ENCODE peak calls at places on chromosome 12, in seven cellular contexts. H is uterus, Z is foreskin fibroblast, P is cardiac fibroblast, F is NB4, M is brain microvascular endothelial cell, J is choroid plexus epithelial cell. A is an unnamed sample.

GRCh38 chr12:119115296-119115905 is 63.3 kb upstream of the HSPB8 start:
- DNase-seq in H (peak; percentile 15), Z (peak; percentile 7), P (peak; percentile 62), F (peak; percentile 62), M (peak; percentile 47), J (peak; percentile 27), A (peak; percentile 20)

GRCh38 chr12:58916891-58917570 is 3.3 kb downstream of the LRIG3 start:
- DNase-seq in H (no peak), Z (peak; percentile 78), P (peak; percentile 76), F (no peak), M (peak; percentile 60), J (peak; percentile 86), A (peak; percentile 78)

GRCh38 chr12:97229036-97229435 is 233.6 kb upstream of the RMST start:
- DNase-seq in H (no peak), Z (no peak), P (no peak), F (no peak), M (no peak), J (no peak), A (no peak)

GRCh38 chr12:44509471-44509870 is 366.6 kb downstream of the NELL2 start:
- DNase-seq in H (no peak), Z (no peak), P (no peak), F (no peak), M (peak; percentile 1), J (no peak), A (no peak)

GRCh38 chr12:49358548-49359141 is 8.6 kb upstream of the SPATS2 start:
- DNase-seq in H (no peak), Z (peak; percentile 78), P (peak; percentile 84), F (peak; percentile 85), M (peak; percentile 59), J (peak; percentile 84), A (peak; percentile 73)

GRCh38 chr12:120314220-120314619 is 12.1 kb downstream of the SIRT4 start:
- DNase-seq in H (no peak), Z (no peak), P (peak; percentile 10), F (peak; percentile 45), M (peak; percentile 7), J (peak; percentile 5), A (no peak)

GRCh38 chr12:76124456-76124855 is 40.0 kb upstream of the NAP1L1 start:
- DNase-seq in H (no peak), Z (no peak), P (peak; percentile 25), F (no peak), M (peak; percentile 28), J (no peak), A (no peak)

GRCh38 chr12:109069307-109070231 is 17.2 kb downstream of the USP30 start:
- DNase-seq in H (no peak), Z (no peak), P (no peak), F (peak; percentile 30), M (no peak), J (no peak), A (no peak)

GRCh38 chr12:97567619-97568110 is 105.1 kb downstream of the RMST start:
- DNase-seq in H (no peak), Z (no peak), P (no peak), F (no peak), M (no peak), J (no peak), A (no peak)

GRCh38 chr12:120903382-120903817 is 758 bp downstream of the SPPL3 start:
- DNase-seq in H (peak; percentile 38), Z (peak; percentile 70), P (peak; percentile 23), F (peak; percentile 77), M (peak; percentile 9), J (peak; percentile 16), A (peak; percentile 9)

GRCh38 chr12:116559330-116560080 is at the start of gene MAP1LC3B2:
- DNase-seq in H (no peak), Z (peak; percentile 54), P (peak; percentile 86), F (peak; percentile 100), M (peak; percentile 65), J (peak; percentile 83), A (peak; percentile 84)
- H3K4me3 ChIP-seq in H (no peak within 1 kb of the TSS), Z (no peak within 1 kb of the TSS), P (no peak within 1 kb of the TSS), F (peak within 1 kb of the TSS; percentile 63), M (no peak within 1 kb of the TSS), J (no peak within 1 kb of the TSS), A (no peak within 1 kb of the TSS)

DNA sequence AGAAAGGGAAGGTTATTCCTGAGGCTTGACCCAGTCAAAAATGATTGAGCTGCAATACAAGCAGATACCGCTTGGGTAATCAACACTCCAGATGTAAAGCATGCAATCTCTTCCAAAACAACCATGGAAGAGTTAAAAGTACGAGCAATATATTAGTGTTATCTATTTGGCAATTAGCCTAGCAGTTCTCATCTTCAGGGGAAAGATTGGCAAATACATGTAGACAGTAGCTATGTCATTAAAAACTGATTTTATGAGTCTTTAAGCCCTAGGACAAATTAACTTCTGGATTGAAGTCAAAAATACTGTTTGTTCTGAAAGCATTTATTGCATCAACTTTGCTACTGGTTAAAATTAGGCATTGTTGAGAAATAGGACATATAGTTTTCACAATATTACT is 9.3 kb upstream of the GYS2 start:
- DNase-seq in H (no peak), Z (no peak), P (peak; percentile 27), F (peak; percentile 34), M (no peak), J (peak; percentile 25), A (no peak)
- TF ChIP-seq CTCF in H (no peak), Z (no peak), P (peak; percentile 12), F (no peak), M (no peak), J (peak; percentile 20), A (no peak)

GRCh38 chr12:87586158-87586557 is 443.0 kb downstream of the C12orf50 start:
- DNase-seq in H (no peak), Z (no peak), P (no peak), F (no peak), M (no peak), J (no peak), A (no peak)
- H3K4me3 ChIP-seq in H (no peak overlapping the region), Z (no peak overlapping the region), P (no peak overlapping the region), F (no peak overlapping the region), M (no peak overlapping the region), J (no peak overlapping the region), A (no peak overlapping the region)

GRCh38 chr12:2412305-2412643 is 359.5 kb downstream of the CACNA1C start:
- DNase-seq in H (no peak), Z (no peak), P (no peak), F (no peak), M (no peak), J (no peak), A (no peak)
- TF ChIP-seq CTCF in H (no peak), Z (no peak), P (no peak), F (no peak), M (no peak), J (no peak), A (no peak)

DNA sequence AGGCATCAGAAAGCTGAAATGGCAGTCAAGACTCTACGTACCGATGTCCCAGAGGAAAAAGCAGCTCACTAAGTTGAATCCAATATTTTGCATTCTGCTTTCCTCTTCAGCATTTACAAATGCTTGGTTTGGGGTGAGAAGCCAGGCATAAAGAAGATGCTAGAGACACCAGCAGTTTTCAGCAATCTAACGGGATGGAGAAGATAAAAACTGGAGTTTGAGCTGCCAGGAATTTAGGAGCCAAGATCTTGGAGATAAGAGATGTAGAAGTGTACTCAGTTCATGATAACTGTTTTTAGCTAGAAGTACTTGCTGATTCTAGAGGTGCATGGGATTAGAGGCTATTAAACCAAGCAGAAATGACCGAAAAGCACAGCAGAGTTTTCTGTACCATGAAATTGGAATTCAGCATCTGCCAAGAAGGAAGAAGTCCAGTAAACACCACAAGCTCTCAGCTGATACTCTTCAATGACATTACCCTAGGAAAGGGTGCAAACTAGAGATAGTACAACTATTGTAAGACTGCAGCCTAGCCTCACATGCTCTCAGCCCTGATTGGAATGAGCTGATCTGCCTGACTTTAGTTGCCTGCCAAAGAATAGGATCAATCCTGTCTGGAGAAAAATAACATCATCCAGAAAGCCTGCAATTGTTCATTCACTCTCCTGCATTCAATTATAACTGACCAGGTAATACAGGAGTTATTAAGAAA is 7.4 kb upstream of the ALDH1L2 start:
- DNase-seq in H (no peak), Z (no peak), P (no peak), F (no peak), M (no peak), J (no peak), A (no peak)
- H3K4me3 ChIP-seq in H (no peak overlapping the region), Z (no peak overlapping the region), P (no peak overlapping the region), F (no peak overlapping the region), M (no peak overlapping the region), J (no peak overlapping the region), A (no peak overlapping the region)

GRCh38 chr12:8609061-8609570 is 3.5 kb downstream of the AICDA start:
- DNase-seq in H (no peak), Z (peak; percentile 66), P (peak; percentile 72), F (peak; percentile 62), M (peak; percentile 31), J (peak; percentile 78), A (peak; percentile 54)

GRCh38 chr12:8605057-8605456 is 7.6 kb downstream of the AICDA start:
- DNase-seq in H (no peak), Z (no peak), P (no peak), F (no peak), M (no peak), J (no peak), A (no peak)

DNA sequence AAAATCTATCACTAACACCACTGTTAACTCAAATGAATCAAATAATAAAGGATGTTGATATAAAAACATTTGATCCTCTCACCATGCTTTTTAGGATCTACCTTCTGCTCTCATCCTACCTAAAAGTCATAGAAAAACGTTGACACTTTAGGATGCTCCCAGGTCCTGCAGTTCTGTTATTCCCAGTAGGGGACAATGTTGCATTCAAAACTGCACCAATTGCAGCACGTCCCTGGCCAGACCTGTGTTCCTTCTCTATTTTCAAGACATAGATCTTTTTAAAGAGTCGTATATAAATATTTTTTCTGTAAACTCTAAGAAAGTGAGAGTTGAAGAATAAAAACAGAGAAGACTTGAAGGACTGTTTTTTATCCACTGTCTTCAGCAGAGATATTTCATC is 8.8 kb downstream of the AICDA start:
- DNase-seq in H (no peak), Z (no peak), P (no peak), F (peak; percentile 30), M (peak; percentile 3), J (peak; percentile 6), A (no peak)
- TF ChIP-seq CTCF in H (no peak), Z (no peak), P (peak; percentile 28), F (peak; percentile 8), M (peak; percentile 33), J (no peak), A (no peak)

GRCh38 chr12:6767592-6768384 is 1.6 kb downstream of the PTMS start:
- DNase-seq in H (no peak), Z (peak; percentile 62), P (peak; percentile 31), F (no peak), M (no peak), J (peak; percentile 39), A (no peak)

GRCh38 chr12:6768385-6769002 is 2.3 kb downstream of the PTMS start:
- DNase-seq in H (no peak), Z (peak; percentile 41), P (no peak), F (no peak), M (no peak), J (peak; percentile 35), A (peak; percentile 33)

GRCh38 chr12:6770094-6770493 is 2.2 kb upstream of the LAG3 start:
- DNase-seq in H (no peak), Z (no peak), P (no peak), F (no peak), M (no peak), J (no peak), A (no peak)

GRCh38 chr12:6769681-6770080 is 2.6 kb upstream of the LAG3 start:
- DNase-seq in H (no peak), Z (no peak), P (no peak), F (no peak), M (no peak), J (no peak), A (no peak)

DNA sequence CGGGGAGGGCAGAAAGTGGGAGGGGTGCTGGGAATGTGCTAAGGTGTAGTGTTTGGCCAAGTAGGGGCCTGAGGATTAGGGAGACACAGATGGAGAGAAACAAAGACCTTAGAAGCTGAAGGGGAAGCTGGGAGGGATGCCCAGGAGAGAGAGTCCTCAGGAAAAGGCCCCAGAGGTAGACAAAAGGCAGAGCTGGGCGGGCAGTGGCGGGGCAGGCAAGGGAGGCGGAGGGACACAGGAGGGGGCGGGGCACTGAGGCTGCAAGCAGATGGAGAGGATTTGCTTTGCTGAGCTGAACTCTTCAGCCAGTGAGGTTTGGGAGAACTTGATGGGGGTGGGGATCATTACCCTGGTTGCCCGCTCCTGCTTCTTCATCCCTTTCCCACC is 2.8 kb downstream of the PTMS start:
- DNase-seq in H (peak; percentile 65), Z (peak; percentile 84), P (no peak), F (no peak), M (no peak), J (peak; percentile 62), A (peak; percentile 39)
- H3K4me3 ChIP-seq in H (peak overlapping the region; percentile 72), Z (peak overlapping the region; percentile 89), P (peak overlapping the region; percentile 90), F (no peak overlapping the region), M (peak overlapping the region; percentile 90), J (peak overlapping the region; percentile 88), A (peak overlapping the region; percentile 93)

A was measured in astrocyte of the spinal cord.